ENCODE peak calls at places on chromosomes 13 and 19, in ten cellular contexts. C is OCI-LY7; H is HepG2; P is right cardiac atrium; M is left lung; U is CD8-positive, alpha-beta memory T cell; Z is mesendoderm; N is transverse colon; V is upper lobe of left lung; E is effector memory CD4-positive, alpha-beta T cell. I is an unnamed sample.

GRCh38 chr19:2235396-2236284 is 489 bp downstream of the PLEKHJ1 start:
- DNase-seq in U (no peak), H (peak; percentile 85), P (peak; percentile 73), C (peak; percentile 45), Z (peak; percentile 40), M (no peak), V (peak; percentile 74), E (no peak), N (peak; percentile 86), I (peak; percentile 42)

GRCh38 chr13:73922728-73923393 is 211.3 kb downstream of the KLF12 start:
- DNase-seq in Z (no peak), U (no peak), N (no peak), C (no peak), E (no peak), V (no peak), H (no peak), P (no peak), M (no peak), I (no peak)

GRCh38 chr13:80342541-80343371 is 1.8 kb upstream of the SPRY2 start:
- DNase-seq in V (peak; percentile 90), N (peak; percentile 87), P (peak; percentile 94), C (peak; percentile 14), U (peak; percentile 59), Z (peak; percentile 87), E (no peak), M (peak; percentile 99), H (peak; percentile 55), I (peak; percentile 91)

GRCh38 chr19:30034321-30034720 is 92.3 kb downstream of the URI1 start:
- DNase-seq in C (no peak), U (no peak), V (no peak), E (no peak), N (no peak), P (no peak), M (no peak), H (no peak), Z (no peak), I (no peak)

GRCh38 chr13:112903606-112904195 is 65.3 kb upstream of the MCF2L start:
- DNase-seq in P (no peak), U (no peak), C (no peak), H (no peak), N (no peak), V (no peak), Z (no peak), M (peak; percentile 44), E (no peak), I (no peak)

GRCh38 chr13:28531195-28531955 is 36.4 kb upstream of the FLT1 start:
- DNase-seq in V (peak; percentile 37), P (peak; percentile 81), M (no peak), U (no peak), N (peak; percentile 48), E (no peak), Z (peak; percentile 77), H (no peak), C (no peak), I (peak; percentile 61)

GRCh38 chr19:10352764-10353671 is 13.6 kb upstream of the ICAM3 start:
- DNase-seq in M (no peak), Z (peak; percentile 94), E (no peak), H (no peak), N (no peak), U (no peak), V (no peak), P (peak; percentile 94), C (no peak), I (peak; percentile 84)

GRCh38 chr19:752652-753517 is 2.0 kb downstream of the MISP start:
- DNase-seq in E (no peak), H (peak; percentile 92), U (no peak), V (peak; percentile 86), C (no peak), M (no peak), P (peak; percentile 83), N (peak; percentile 95), Z (no peak), I (no peak)

GRCh38 chr19:8695911-8696310 is 2.7 kb downstream of the ACTL9 start:
- DNase-seq in U (no peak), H (no peak), C (no peak), P (no peak), N (no peak), E (no peak), M (no peak), V (no peak), Z (no peak), I (no peak)

GRCh38 chr19:7063764-7064418 is 5.4 kb upstream of the MBD3L3 start:
- DNase-seq in U (no peak), V (no peak), C (no peak), Z (no peak), M (no peak), H (no peak), E (no peak), N (no peak), P (no peak), I (no peak)

GRCh38 chr19:40284501-40285352 is at the start of gene AKT2:
- DNase-seq in H (no peak), M (no peak), V (no peak), E (peak; percentile 58), C (peak; percentile 92), Z (peak; percentile 90), N (no peak), U (peak; percentile 78), P (no peak), I (peak; percentile 66)

GRCh38 chr13:48653074-48654054 is at the start of gene CYSLTR2:
- DNase-seq in H (no peak), C (no peak), E (peak; percentile 7), Z (peak; percentile 82), V (no peak), P (no peak), U (peak; percentile 73), M (no peak), N (no peak), I (no peak)

GRCh38 chr13:97753942-97754670 is 199.4 kb upstream of the IPO5 start:
- DNase-seq in V (no peak), U (no peak), C (no peak), H (no peak), N (no peak), M (no peak), E (no peak), P (no peak), Z (peak; percentile 34), I (no peak)

GRCh38 chr19:15249912-15250634 is 17.8 kb upstream of the EPHX3 start:
- DNase-seq in Z (no peak), U (no peak), V (no peak), N (no peak), H (no peak), E (no peak), M (no peak), C (no peak), P (peak; percentile 89), I (peak; percentile 65)
- H3K4me3 ChIP-seq in Z (no peak overlapping the region), U (no peak overlapping the region), V (no peak overlapping the region), N (no peak overlapping the region), H (no peak overlapping the region), E (no peak overlapping the region), M (no peak overlapping the region), C (no peak overlapping the region), P (no peak overlapping the region), I (peak overlapping the region; percentile 46)

DNA sequence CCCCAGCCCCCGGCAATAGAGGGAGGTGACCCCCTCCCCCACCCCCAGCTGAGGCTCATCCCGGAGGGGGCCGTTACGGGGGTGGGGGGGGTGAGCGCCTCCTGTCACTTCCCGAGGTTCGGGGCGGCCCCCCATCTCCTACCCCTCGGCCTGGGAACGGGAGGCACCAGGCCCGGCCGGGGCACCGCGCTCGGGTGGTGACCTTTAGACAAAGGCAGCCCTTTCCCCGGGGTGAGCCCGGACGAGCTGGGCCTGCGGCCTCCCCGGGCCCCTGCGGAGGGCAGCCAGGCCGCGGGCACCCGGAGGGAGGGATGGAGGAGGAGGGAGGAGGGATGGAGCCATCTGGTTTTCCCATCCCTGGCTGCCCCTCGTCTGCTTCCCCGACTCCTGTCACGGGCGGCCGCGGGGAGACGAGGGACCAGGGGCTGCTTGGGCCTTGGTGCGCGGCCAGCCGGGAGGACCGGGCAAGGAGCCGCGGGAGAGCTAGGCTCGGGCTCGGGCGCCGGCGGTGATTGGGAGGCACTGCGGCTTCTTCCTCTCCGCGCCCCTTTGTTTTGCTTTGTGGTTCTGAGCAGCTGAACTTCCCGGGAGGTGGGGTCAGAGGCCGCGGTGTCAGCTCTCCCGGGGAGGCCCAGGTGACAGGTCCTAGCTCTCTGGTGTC is 1.1 kb downstream of the BICRA start:
- DNase-seq in U (peak; percentile 53), E (peak; percentile 33), V (peak; percentile 69), M (peak; percentile 89), Z (peak; percentile 69), C (peak; percentile 69), H (peak; percentile 41), N (peak; percentile 69), P (peak; percentile 79), I (peak; percentile 45)
- H3K4me1 ChIP-seq in U (peaks cover 27% of the 10 kb centered on the region), E (peaks cover 4% of the 10 kb centered on the region), V (peaks cover 43% of the 10 kb centered on the region), M (peaks cover 49% of the 10 kb centered on the region), Z (peaks cover 10% of the 10 kb centered on the region), C (peaks cover 27% of the 10 kb centered on the region), H (peaks cover 24% of the 10 kb centered on the region), N (peaks cover 28% of the 10 kb centered on the region), P (no peaks in the 10 kb centered on the region), I (peaks cover 72% of the 10 kb centered on the region)

GRCh38 chr19:47680858-47681332 is 32.3 kb upstream of the EHD2 start:
- DNase-seq in N (no peak), U (no peak), P (no peak), Z (no peak), C (no peak), M (peak; percentile 76), H (no peak), E (no peak), V (no peak), I (no peak)
- H3K27ac ChIP-seq in N (no peak overlapping the region), U (no peak overlapping the region), P (no peak overlapping the region), Z (no peak overlapping the region), C (no peak overlapping the region), M (no peak overlapping the region), H (no peak overlapping the region), E (no peak overlapping the region), V (no peak overlapping the region), I (peak overlapping the region; percentile 36)

DNA sequence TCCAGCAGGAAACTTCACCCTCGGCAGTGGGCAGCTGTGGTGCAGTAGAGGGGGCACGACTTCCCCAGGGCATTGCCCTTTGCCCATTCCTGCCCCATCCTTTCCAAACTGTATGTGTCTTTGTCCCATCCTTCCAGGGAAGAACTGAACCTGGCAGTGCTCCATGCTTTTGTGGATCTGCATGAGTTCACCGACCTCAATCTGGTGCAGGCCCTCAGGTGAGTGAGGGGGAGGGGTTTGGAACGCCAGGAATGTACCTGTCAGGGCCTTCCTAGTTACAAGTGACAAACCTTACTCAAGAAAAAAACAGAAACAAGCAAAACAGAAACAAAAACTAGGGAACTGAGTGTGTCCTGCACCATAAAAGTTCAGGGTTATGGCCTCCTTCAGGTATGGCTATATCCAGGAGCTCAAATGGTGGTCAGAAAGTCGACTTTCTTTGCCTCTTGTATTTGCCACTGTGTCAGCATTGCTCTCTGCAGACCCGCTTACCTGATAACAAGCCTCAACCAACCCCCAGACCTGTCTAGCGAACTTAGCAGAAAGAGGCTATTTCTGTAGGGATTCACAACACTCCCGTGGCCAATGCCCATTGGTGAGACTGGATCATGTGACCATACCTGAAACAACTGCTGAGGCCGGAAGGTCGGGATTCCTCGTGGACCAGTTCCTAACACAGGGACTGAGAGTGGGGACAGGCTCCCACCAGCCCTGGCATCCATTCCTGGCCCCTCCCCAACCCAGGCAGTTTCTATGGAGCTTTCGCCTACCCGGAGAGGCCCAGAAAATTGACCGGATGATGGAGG is 4.2 kb downstream of the CYTH2 start:
- DNase-seq in V (no peak), C (no peak), E (no peak), N (no peak), M (no peak), Z (no peak), U (no peak), H (no peak), P (peak; percentile 40), I (no peak)
- H3K4me3 ChIP-seq in V (no peak overlapping the region), C (no peak overlapping the region), E (no peak overlapping the region), N (no peak overlapping the region), M (no peak overlapping the region), Z (no peak overlapping the region), U (no peak overlapping the region), H (no peak overlapping the region), P (no peak overlapping the region), I (no peak overlapping the region)

GRCh38 chr13:46172531-46172991 is 9.4 kb downstream of the LCP1 start:
- DNase-seq in V (peak; percentile 41), H (no peak), N (peak; percentile 41), E (peak; percentile 52), M (no peak), C (peak; percentile 52), Z (peak; percentile 26), U (peak; percentile 80), P (peak; percentile 32), I (no peak)
- H3K4me1 ChIP-seq in V (peaks cover 30% of the 10 kb centered on the region), H (peaks cover 12% of the 10 kb centered on the region), N (no peaks in the 10 kb centered on the region), E (peaks cover 78% of the 10 kb centered on the region), M (peaks cover 90% of the 10 kb centered on the region), C (peaks cover 100% of the 10 kb centered on the region), Z (peaks cover 11% of the 10 kb centered on the region), U (peaks cover 93% of the 10 kb centered on the region), P (peaks cover 4% of the 10 kb centered on the region), I (peaks cover 18% of the 10 kb centered on the region)